ENCODE peak calls at places on chromosomes 11 and 22, in seven cellular contexts. S, P, O, V, T, D and E are unnamed samples.
A peak's percentile ranks its signal among the peaks of the same experiment; 100 is the strongest.

GRCh38 chr11:105824494-105825013 is 197.5 kb downstream of the MSANTD4 start:
- DNase-seq in D (no peak), P (no peak), V (no peak), O (no peak), T (no peak), S (no peak), E (no peak)

GRCh38 chr11:73308963-73309960 is 1.2 kb downstream of the ARHGEF17 start:
- DNase-seq in V (no peak), T (no peak), P (peak; percentile 83), D (peak; percentile 92), S (peak; percentile 90), O (peak; percentile 55), E (peak; percentile 84)

GRCh38 chr11:35814026-35814425 is 129.8 kb upstream of the LDLRAD3 start:
- DNase-seq in V (no peak), S (no peak), T (no peak), P (no peak), O (no peak), D (no peak), E (no peak)

GRCh38 chr11:2116680-2117079 is 22.5 kb downstream of the IGF2 start:
- DNase-seq in D (no peak), T (no peak), S (no peak), P (no peak), V (no peak), O (no peak), E (no peak)

GRCh38 chr11:61609970-61610347 is 29.1 kb upstream of the SYT7 start:
- DNase-seq in S (no peak), T (no peak), O (no peak), P (no peak), V (no peak), D (no peak), E (peak; percentile 62)

GRCh38 chr11:103077553-103077952 is 14.4 kb downstream of the DCUN1D5 start:
- DNase-seq in V (no peak), T (no peak), S (no peak), D (no peak), P (no peak), O (no peak), E (no peak)

GRCh38 chr11:14318581-14318981 is 40.4 kb downstream of the RRAS2 start:
- DNase-seq in V (no peak), S (no peak), P (no peak), O (no peak), T (no peak), D (no peak), E (no peak)

GRCh38 chr11:15327786-15328231 is 213.1 kb downstream of the INSC start:
- DNase-seq in S (peak; percentile 19), O (peak; percentile 35), T (no peak), P (peak; percentile 83), D (peak; percentile 33), V (no peak), E (peak; percentile 84)

GRCh38 chr22:26835929-26836528 is 178.6 kb downstream of the MIAT start:
- DNase-seq in O (peak; percentile 33), P (peak; percentile 69), D (no peak), V (no peak), S (peak; percentile 19), T (peak; percentile 30), E (peak; percentile 70)

GRCh38 chr11:119706029-119706428 is 23.0 kb downstream of the NECTIN1 start:
- DNase-seq in P (no peak), S (no peak), D (no peak), T (no peak), O (no peak), V (no peak), E (no peak)

GRCh38 chr22:32203181-32204105 is 1.4 kb downstream of the RFPL2 start:
- DNase-seq in T (no peak), S (no peak), V (no peak), O (no peak), D (no peak), P (no peak), E (no peak)

GRCh38 chr11:28585007-28585406 is 476.8 kb downstream of the METTL15 start:
- DNase-seq in T (no peak), V (no peak), O (no peak), D (no peak), S (no peak), P (no peak), E (no peak)

GRCh38 chr11:12206529-12206928 is 96.1 kb downstream of the MICAL2 start:
- DNase-seq in O (no peak), T (no peak), P (no peak), V (no peak), D (no peak), S (no peak), E (no peak)

GRCh38 chr22:25078591-25078990 is 121.1 kb upstream of the CRYBB3 start:
- DNase-seq in V (no peak), D (no peak), O (no peak), P (no peak), T (no peak), S (no peak), E (no peak)

GRCh38 chr11:48170176-48170839 is 46.3 kb upstream of the OR4B1 start:
- DNase-seq in D (peak; percentile 19), V (no peak), T (no peak), O (no peak), S (no peak), P (no peak), E (no peak)
- H3K27ac ChIP-seq in D (peak overlapping the region; percentile 89), V (no peak overlapping the region), T (no peak overlapping the region), O (no peak overlapping the region), S (no peak overlapping the region), P (peak overlapping the region; percentile 28), E (no peak overlapping the region)

GRCh38 chr11:19953342-19953741 is 206.9 kb downstream of the DBX1 start:
- DNase-seq in V (no peak), P (no peak), D (no peak), S (no peak), T (no peak), O (no peak), E (no peak)

GRCh38 chr11:19954899-19955298 is 205.4 kb downstream of the DBX1 start:
- DNase-seq in V (no peak), D (no peak), P (no peak), T (no peak), O (no peak), S (no peak), E (no peak)

GRCh38 chr11:19951558-19952083 is 208.7 kb downstream of the DBX1 start:
- DNase-seq in S (no peak), T (no peak), V (no peak), D (no peak), P (no peak), O (peak; percentile 32), E (no peak)

GRCh38 chr11:19953909-19954308 is 206.4 kb downstream of the DBX1 start:
- DNase-seq in S (no peak), P (no peak), V (no peak), O (peak; percentile 24), D (no peak), T (no peak), E (no peak)

DNA sequence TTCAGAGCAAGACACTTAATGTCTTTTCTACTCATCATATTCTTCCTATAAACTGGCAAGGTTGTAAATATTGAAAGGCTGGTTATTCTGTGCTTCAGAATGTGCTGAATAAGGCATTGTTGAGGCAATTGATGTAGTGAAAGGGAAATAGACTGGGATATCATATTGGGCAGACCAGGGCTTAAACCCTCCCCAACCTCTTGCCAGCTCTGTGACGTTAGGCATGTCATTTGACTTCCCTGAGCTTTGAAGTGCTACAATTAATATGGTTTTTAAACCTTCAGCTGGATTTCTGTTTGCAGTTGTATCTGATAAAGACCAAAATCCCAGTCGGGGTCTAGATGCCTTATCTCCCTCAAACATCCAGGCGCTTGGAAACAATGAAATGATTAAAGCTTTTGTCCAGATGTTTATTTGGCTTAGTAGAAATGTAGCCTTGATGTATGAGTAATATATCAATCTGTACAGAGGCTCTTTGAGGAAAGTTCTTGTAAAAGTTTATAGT is 208.1 kb downstream of the DBX1 start:
- DNase-seq in T (no peak), S (no peak), P (no peak), D (no peak), O (no peak), V (no peak), E (no peak)
- H3K4me1 ChIP-seq in T (no peaks in the 10 kb centered on the region), S (no peaks in the 10 kb centered on the region), P (no peaks in the 10 kb centered on the region), D (peaks cover 54% of the 10 kb centered on the region), O (peaks cover 2% of the 10 kb centered on the region), V (no peaks in the 10 kb centered on the region), E (no peaks in the 10 kb centered on the region)

GRCh38 chr11:7593476-7593875 is 79.7 kb downstream of the PPFIBP2 start:
- DNase-seq in D (no peak), P (no peak), S (no peak), T (no peak), V (no peak), O (no peak), E (no peak)

GRCh38 chr11:7596975-7597391 is 76.3 kb downstream of the CYB5R2 start:
- DNase-seq in S (no peak), P (peak; percentile 67), O (no peak), T (no peak), D (no peak), V (no peak), E (no peak)

GRCh38 chr11:7595951-7596350 is 77.3 kb downstream of the CYB5R2 start:
- DNase-seq in V (no peak), D (no peak), T (no peak), S (no peak), P (no peak), O (no peak), E (no peak)

GRCh38 chr11:7597620-7598019 is 75.7 kb downstream of the CYB5R2 start:
- DNase-seq in P (peak; percentile 65), S (no peak), D (no peak), O (no peak), V (no peak), T (no peak), E (no peak)

DNA sequence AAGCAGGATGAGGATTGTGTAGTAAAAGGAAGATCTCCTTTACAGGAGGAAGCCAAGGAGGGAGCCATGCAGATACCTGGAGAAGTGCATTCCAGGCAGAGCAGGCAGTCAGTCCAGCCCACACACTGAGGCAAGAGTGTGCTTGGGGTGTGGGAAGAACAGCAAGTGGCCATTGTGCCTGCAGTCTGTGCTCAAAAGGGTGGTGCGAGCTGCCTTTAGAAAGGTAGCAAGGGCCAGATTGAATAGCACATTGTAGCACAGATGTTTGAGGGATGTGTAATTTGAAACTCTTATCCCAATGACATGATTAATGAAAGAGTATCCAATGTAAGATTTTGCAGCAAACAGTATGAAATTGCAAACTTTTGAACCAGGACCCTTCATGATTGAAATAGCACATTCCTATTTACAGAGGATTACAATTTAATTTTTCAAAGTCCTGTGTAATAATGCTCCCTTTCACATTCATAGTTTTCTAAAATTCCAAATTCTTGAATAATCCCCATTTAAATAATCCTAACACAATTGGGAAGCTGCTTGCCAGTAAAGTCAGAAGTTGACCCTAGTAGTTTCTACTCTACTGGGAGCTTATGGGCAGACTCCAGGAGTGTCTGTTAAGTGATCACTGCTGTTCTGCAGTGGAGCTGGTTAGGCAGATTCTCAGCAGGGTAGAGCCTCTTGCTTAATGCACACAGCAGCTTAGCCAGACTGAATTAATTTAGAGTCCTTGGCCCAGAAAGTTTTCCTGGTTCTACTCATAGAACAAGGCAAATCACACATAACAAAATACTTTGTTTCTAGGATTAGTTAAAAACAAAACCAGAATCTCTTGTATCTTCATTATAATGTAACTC is 78.1 kb downstream of the CYB5R2 start:
- DNase-seq in V (no peak), D (no peak), P (no peak), T (no peak), S (no peak), O (no peak), E (no peak)
- H3K27ac ChIP-seq in V (no peak overlapping the region), D (no peak overlapping the region), P (no peak overlapping the region), T (no peak overlapping the region), S (no peak overlapping the region), O (no peak overlapping the region), E (no peak overlapping the region)

DNA sequence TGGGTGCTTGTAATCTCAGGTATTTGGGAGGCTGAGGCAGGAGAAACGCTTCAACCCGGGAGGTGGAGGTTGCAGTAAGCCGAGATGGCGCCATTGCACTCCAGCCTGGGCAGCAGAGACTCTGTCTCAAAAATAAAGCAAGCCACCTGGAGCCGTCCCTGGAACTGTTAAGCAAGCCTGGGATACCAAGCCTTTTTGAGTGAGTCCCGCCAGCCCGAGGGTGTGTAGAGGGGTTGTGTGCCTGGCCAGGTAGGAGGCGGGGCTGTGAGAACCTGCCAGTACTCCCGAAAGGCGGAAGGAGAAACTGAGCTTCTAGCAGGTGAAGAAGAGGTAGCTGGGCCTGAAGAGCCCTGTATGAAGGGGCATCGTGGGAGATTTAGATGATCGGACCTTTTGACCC is 52.4 kb downstream of the TRIOBP start:
- DNase-seq in P (no peak), O (no peak), S (no peak), T (no peak), V (no peak), D (no peak), E (no peak)
- H3K4me1 ChIP-seq in P (peaks cover 16% of the 10 kb centered on the region), O (peaks cover 85% of the 10 kb centered on the region), S (peaks cover 23% of the 10 kb centered on the region), T (peaks cover 23% of the 10 kb centered on the region), V (peaks cover 18% of the 10 kb centered on the region), D (peaks cover 89% of the 10 kb centered on the region), E (peaks cover 54% of the 10 kb centered on the region)